ENCODE peak calls at places on chromosomes 6 and 20, in six cellular contexts. N is neural progenitor cell, V is progenitor cell of endocrine pancreas, X is glutamatergic neuron, C is upper lobe of right lung, A is PC-3. W is an unnamed sample.

GRCh38 chr20:50308513-50309279 is 118.1 kb downstream of the CEBPB start:
- DNase-seq in N (peak), V (no peak), C (peak), A (peak), X (no peak), W (peak)

GRCh38 chr6:155120034-155120433 is 124.9 kb downstream of the TIAM2 start:
- DNase-seq in C (no peak), N (peak), V (no peak), X (no peak), A (no peak), W (no peak)

GRCh38 chr6:16318538-16318937 is 80.2 kb downstream of the GMPR start:
- DNase-seq in C (no peak), N (no peak), X (no peak), A (peak), V (no peak), W (no peak)

GRCh38 chr6:31928672-31928939 is 1.1 kb downstream of the C2 start:
- DNase-seq in A (no peak), N (no peak), C (no peak), V (no peak), X (no peak), W (no peak)

GRCh38 chr6:159894991-159895390 is 4.2 kb downstream of the MAS1 start:
- DNase-seq in N (no peak), X (no peak), A (no peak), V (no peak), C (no peak), W (no peak)

GRCh38 chr6:98838027-98838426 is 3.7 kb downstream of the POU3F2 start:
- DNase-seq in X (peak), V (no peak), C (no peak), N (peak), A (no peak), W (no peak)

GRCh38 chr6:15936503-15936902 is 192.4 kb upstream of the MYLIP start:
- DNase-seq in X (no peak), V (no peak), N (no peak), C (no peak), A (no peak), W (no peak)

GRCh38 chr20:19522080-19522801 is 235.8 kb upstream of the RIN2 start:
- DNase-seq in C (no peak), A (no peak), V (no peak), N (no peak), X (no peak), W (no peak)

GRCh38 chr6:28257042-28257441 is 2.1 kb upstream of the NKAPL start:
- DNase-seq in C (no peak), V (no peak), X (no peak), N (no peak), A (no peak), W (no peak)

GRCh38 chr6:39965716-39966115 is 31.5 kb upstream of the MOCS1 start:
- DNase-seq in A (no peak), V (no peak), C (no peak), N (no peak), X (no peak), W (no peak)
- TF ChIP-seq CTCF in A (no peak), V (no peak), C (no peak), N (no peak), X (no peak), W (no peak)

GRCh38 chr6:109095036-109095820 is at the start of gene CEP57L1:
- DNase-seq in V (peak), C (peak), X (peak), N (peak), A (peak), W (peak)
- TF ChIP-seq CTCF in V (peak), C (no peak), X (no peak), N (peak), A (no peak), W (peak)

GRCh38 chr6:57221191-57221935 is 744 bp downstream of the RAB23 start:
- DNase-seq in X (peak), C (peak), V (peak), A (peak), N (peak), W (no peak)

GRCh38 chr6:57215260-57215659 is 6.8 kb downstream of the RAB23 start:
- DNase-seq in A (no peak), V (no peak), C (no peak), X (no peak), N (no peak), W (no peak)

GRCh38 chr6:57217270-57217669 is 4.8 kb downstream of the RAB23 start:
- DNase-seq in X (no peak), A (no peak), V (no peak), N (no peak), C (no peak), W (no peak)

GRCh38 chr6:57220083-57220703 is 1.9 kb downstream of the RAB23 start:
- DNase-seq in A (no peak), X (no peak), C (no peak), N (no peak), V (no peak), W (no peak)

DNA sequence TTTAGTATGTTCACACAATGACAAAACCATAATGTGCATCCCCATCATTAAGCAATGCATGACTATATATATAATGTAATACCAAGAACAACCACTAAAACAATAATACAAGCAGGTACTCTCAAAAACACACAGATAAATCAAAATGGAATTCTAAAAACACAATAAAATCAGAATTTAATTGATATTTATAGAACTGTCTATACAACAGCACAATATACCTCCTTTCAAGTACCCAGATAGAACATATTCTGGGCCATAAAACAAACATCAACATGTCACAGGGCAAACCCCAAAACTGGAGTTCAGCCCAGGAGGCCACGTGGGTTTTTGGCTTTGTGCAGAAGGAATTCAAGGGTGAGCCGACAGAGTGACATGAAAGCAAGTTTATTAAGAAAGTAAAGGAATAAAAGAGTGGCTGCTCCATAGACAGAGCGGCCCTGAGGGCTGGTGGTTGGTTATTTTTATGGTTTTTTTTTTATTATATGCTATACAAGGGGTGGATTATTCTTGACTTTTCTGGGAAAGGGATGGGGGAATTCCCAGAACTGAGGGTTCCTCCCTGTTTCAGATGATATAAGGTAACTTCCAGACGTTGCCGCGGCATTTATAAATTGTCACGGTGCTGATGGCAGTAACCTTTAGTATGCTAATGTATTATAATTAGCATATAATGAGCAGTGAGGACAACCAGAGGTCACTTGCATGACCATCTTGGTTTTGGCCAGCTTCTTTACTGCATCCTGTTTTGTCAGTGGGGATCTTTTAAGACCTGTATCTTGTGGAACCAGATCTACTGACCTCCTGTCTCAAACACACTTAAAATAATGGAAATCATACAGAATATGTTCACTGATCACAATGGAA is 5.6 kb downstream of the RAB23 start:
- DNase-seq in X (no peak), C (no peak), N (no peak), V (no peak), A (peak), W (no peak)
- TF ChIP-seq CTCF in X (peak), C (no peak), N (no peak), V (peak), A (peak), W (no peak)

GRCh38 chr6:143592335-143592734 is 80.8 kb upstream of the FUCA2 start:
- DNase-seq in C (no peak), V (no peak), X (no peak), N (peak), A (peak), W (no peak)
- TF ChIP-seq CTCF in C (peak), V (peak), X (peak), N (peak), A (peak), W (peak)

GRCh38 chr6:132122176-132122575 is 171.0 kb upstream of the CCN2 start:
- DNase-seq in A (no peak), N (no peak), X (no peak), C (no peak), V (no peak), W (no peak)

GRCh38 chr6:132130530-132131298 is 179.5 kb upstream of the CCN2 start:
- DNase-seq in V (no peak), A (no peak), C (no peak), X (no peak), N (no peak), W (peak)

GRCh38 chr6:132122871-132123270 is 171.7 kb upstream of the CCN2 start:
- DNase-seq in V (no peak), N (no peak), A (no peak), X (no peak), C (no peak), W (peak)

GRCh38 chr6:132128424-132128823 is 177.3 kb upstream of the CCN2 start:
- DNase-seq in N (no peak), X (no peak), V (no peak), A (no peak), C (no peak), W (no peak)

GRCh38 chr6:132126150-132126549 is 175.0 kb upstream of the CCN2 start:
- DNase-seq in A (no peak), C (no peak), V (no peak), X (no peak), N (no peak), W (no peak)
- TF ChIP-seq CTCF in A (no peak), C (no peak), V (no peak), X (no peak), N (no peak), W (no peak)

GRCh38 chr20:32229351-32229750 is 21.7 kb downstream of the POFUT1 start:
- DNase-seq in X (no peak), N (no peak), C (no peak), A (no peak), V (no peak), W (no peak)
- TF ChIP-seq CTCF in X (no peak), N (no peak), C (no peak), A (no peak), V (no peak), W (no peak)

W was measured in AG09309.